ENCODE peak calls at places on chromosomes 11 and 22, in eight cellular contexts. One of them, this sample, is unnamed.

GRCh38 chr11:78050964-78051831 is 12.5 kb upstream of the THRSP start:
- DNase-seq in cardiac muscle cell: peak
- DNase-seq in GM20000: no peak
- DNase-seq in right lobe of liver: no peak
- DNase-seq in kidney epithelial cell: no peak
- DNase-seq in B cell: no peak
- DNase-seq in osteocyte: no peak
- DNase-seq in neural progenitor cell: no peak
- DNase-seq in this sample: peak

GRCh38 chr11:1041471-1041870 is 5.0 kb upstream of the MUC6 start:
- DNase-seq in osteocyte: no peak
- DNase-seq in neural progenitor cell: no peak
- DNase-seq in GM20000: no peak
- DNase-seq in B cell: no peak
- DNase-seq in kidney epithelial cell: no peak
- DNase-seq in right lobe of liver: no peak
- DNase-seq in cardiac muscle cell: no peak
- DNase-seq in this sample: no peak

GRCh38 chr11:133306019-133306418 is 226.3 kb downstream of the OPCML start:
- DNase-seq in right lobe of liver: no peak
- DNase-seq in cardiac muscle cell: no peak
- DNase-seq in kidney epithelial cell: no peak
- DNase-seq in GM20000: no peak
- DNase-seq in osteocyte: no peak
- DNase-seq in neural progenitor cell: peak
- DNase-seq in B cell: no peak
- DNase-seq in this sample: no peak

GRCh38 chr11:45646275-45646970 is 19.0 kb downstream of the CHST1 start:
- DNase-seq in cardiac muscle cell: peak
- DNase-seq in right lobe of liver: no peak
- DNase-seq in GM20000: peak
- DNase-seq in kidney epithelial cell: no peak
- DNase-seq in osteocyte: peak
- DNase-seq in B cell: no peak
- DNase-seq in neural progenitor cell: peak
- DNase-seq in this sample: peak

GRCh38 chr11:113179181-113179701 is 135.1 kb upstream of the TTC12 start:
- DNase-seq in B cell: no peak
- DNase-seq in GM20000: no peak
- DNase-seq in right lobe of liver: no peak
- DNase-seq in kidney epithelial cell: no peak
- DNase-seq in cardiac muscle cell: no peak
- DNase-seq in osteocyte: no peak
- DNase-seq in neural progenitor cell: peak
- DNase-seq in this sample: no peak

GRCh38 chr11:19953342-19953741 is 206.9 kb downstream of the DBX1 start:
- DNase-seq in kidney epithelial cell: peak
- DNase-seq in B cell: no peak
- DNase-seq in cardiac muscle cell: peak
- DNase-seq in GM20000: no peak
- DNase-seq in osteocyte: no peak
- DNase-seq in neural progenitor cell: peak
- DNase-seq in right lobe of liver: no peak
- DNase-seq in this sample: peak

GRCh38 chr22:46013460-46014416 is 36.8 kb upstream of the WNT7B start:
- DNase-seq in GM20000: peak
- DNase-seq in osteocyte: peak
- DNase-seq in right lobe of liver: peak
- DNase-seq in B cell: peak
- DNase-seq in cardiac muscle cell: peak
- DNase-seq in kidney epithelial cell: peak
- DNase-seq in neural progenitor cell: peak
- DNase-seq in this sample: peak

GRCh38 chr11:68828155-68828931 is 13.4 kb downstream of the CPT1A start:
- DNase-seq in right lobe of liver: no peak
- DNase-seq in osteocyte: no peak
- DNase-seq in neural progenitor cell: no peak
- DNase-seq in GM20000: no peak
- DNase-seq in B cell: no peak
- DNase-seq in cardiac muscle cell: no peak
- DNase-seq in kidney epithelial cell: no peak
- DNase-seq in this sample: no peak

GRCh38 chr11:24965780-24966179 is 468.9 kb downstream of the LUZP2 start:
- DNase-seq in GM20000: no peak
- DNase-seq in cardiac muscle cell: no peak
- DNase-seq in B cell: no peak
- DNase-seq in right lobe of liver: no peak
- DNase-seq in neural progenitor cell: no peak
- DNase-seq in kidney epithelial cell: no peak
- DNase-seq in osteocyte: no peak
- DNase-seq in this sample: no peak

GRCh38 chr11:75277991-75278790 is 37.6 kb downstream of the TPBGL start:
- DNase-seq in kidney epithelial cell: no peak
- DNase-seq in right lobe of liver: peak
- DNase-seq in osteocyte: no peak
- DNase-seq in GM20000: no peak
- DNase-seq in B cell: peak
- DNase-seq in cardiac muscle cell: no peak
- DNase-seq in neural progenitor cell: no peak
- DNase-seq in this sample: no peak

GRCh38 chr11:120500414-120500936 is 11.1 kb upstream of the GRIK4 start:
- DNase-seq in neural progenitor cell: peak
- DNase-seq in osteocyte: peak
- DNase-seq in cardiac muscle cell: no peak
- DNase-seq in right lobe of liver: no peak
- DNase-seq in kidney epithelial cell: no peak
- DNase-seq in GM20000: no peak
- DNase-seq in B cell: no peak
- DNase-seq in this sample: no peak

GRCh38 chr11:31328698-31329097 is 40.8 kb downstream of the DCDC1 start:
- DNase-seq in right lobe of liver: no peak
- DNase-seq in osteocyte: no peak
- DNase-seq in neural progenitor cell: no peak
- DNase-seq in B cell: no peak
- DNase-seq in cardiac muscle cell: no peak
- DNase-seq in kidney epithelial cell: no peak
- DNase-seq in GM20000: no peak
- DNase-seq in this sample: no peak

GRCh38 chr22:21752276-21752675 is 16.7 kb upstream of the YPEL1 start:
- DNase-seq in osteocyte: no peak
- DNase-seq in right lobe of liver: no peak
- DNase-seq in neural progenitor cell: no peak
- DNase-seq in cardiac muscle cell: no peak
- DNase-seq in kidney epithelial cell: no peak
- DNase-seq in GM20000: no peak
- DNase-seq in B cell: no peak
- DNase-seq in this sample: no peak

GRCh38 chr11:111334495-111335123 is 36.3 kb downstream of the POU2AF3 start:
- DNase-seq in osteocyte: no peak
- DNase-seq in neural progenitor cell: no peak
- DNase-seq in B cell: no peak
- DNase-seq in kidney epithelial cell: no peak
- DNase-seq in right lobe of liver: peak
- DNase-seq in GM20000: no peak
- DNase-seq in cardiac muscle cell: no peak
- DNase-seq in this sample: no peak

GRCh38 chr11:134224710-134225662 is 515 bp downstream of the VPS26B start:
- DNase-seq in osteocyte: no peak
- DNase-seq in kidney epithelial cell: no peak
- DNase-seq in right lobe of liver: peak
- DNase-seq in cardiac muscle cell: peak
- DNase-seq in GM20000: peak
- DNase-seq in B cell: no peak
- DNase-seq in neural progenitor cell: peak
- DNase-seq in this sample: peak

GRCh38 chr22:24189249-24190158 is 8.2 kb downstream of the SUSD2 start:
- DNase-seq in cardiac muscle cell: peak
- DNase-seq in right lobe of liver: peak
- DNase-seq in B cell: no peak
- DNase-seq in kidney epithelial cell: no peak
- DNase-seq in GM20000: peak
- DNase-seq in osteocyte: peak
- DNase-seq in neural progenitor cell: peak
- DNase-seq in this sample: peak

GRCh38 chr11:126949066-126949945 is 51.3 kb downstream of the KIRREL3 start:
- DNase-seq in neural progenitor cell: peak
- DNase-seq in B cell: no peak
- DNase-seq in kidney epithelial cell: peak
- DNase-seq in right lobe of liver: no peak
- DNase-seq in osteocyte: no peak
- DNase-seq in GM20000: no peak
- DNase-seq in cardiac muscle cell: no peak
- DNase-seq in this sample: peak

GRCh38 chr22:38051900-38052862 is 5.0 kb upstream of the PICK1 start:
- DNase-seq in B cell: peak
- DNase-seq in GM20000: peak
- DNase-seq in kidney epithelial cell: no peak
- DNase-seq in cardiac muscle cell: peak
- DNase-seq in osteocyte: peak
- DNase-seq in right lobe of liver: peak
- DNase-seq in neural progenitor cell: peak
- DNase-seq in this sample: peak

GRCh38 chr22:22401381-22401780 is 107.2 kb downstream of the ZNF280B start:
- DNase-seq in GM20000: no peak
- DNase-seq in right lobe of liver: no peak
- DNase-seq in kidney epithelial cell: no peak
- DNase-seq in osteocyte: peak
- DNase-seq in B cell: no peak
- DNase-seq in cardiac muscle cell: no peak
- DNase-seq in neural progenitor cell: no peak
- DNase-seq in this sample: no peak

GRCh38 chr11:38612701-38613100 is 2014.7 kb upstream of the RAG2 start:
- DNase-seq in GM20000: no peak
- DNase-seq in B cell: no peak
- DNase-seq in right lobe of liver: no peak
- DNase-seq in cardiac muscle cell: no peak
- DNase-seq in osteocyte: no peak
- DNase-seq in kidney epithelial cell: no peak
- DNase-seq in neural progenitor cell: no peak
- DNase-seq in this sample: no peak
- TF ChIP-seq CTCF in GM20000: no peak
- TF ChIP-seq CTCF in B cell: no peak
- TF ChIP-seq CTCF in right lobe of liver: no peak
- TF ChIP-seq CTCF in cardiac muscle cell: no peak
- TF ChIP-seq CTCF in osteocyte: no peak
- TF ChIP-seq CTCF in kidney epithelial cell: no peak
- TF ChIP-seq CTCF in neural progenitor cell: no peak
- TF ChIP-seq CTCF in this sample: no peak

GRCh38 chr22:43923631-43924548 is at the start of gene PNPLA3:
- DNase-seq in B cell: peak
- DNase-seq in neural progenitor cell: peak
- DNase-seq in kidney epithelial cell: no peak
- DNase-seq in right lobe of liver: peak
- DNase-seq in GM20000: peak
- DNase-seq in cardiac muscle cell: peak
- DNase-seq in osteocyte: peak
- DNase-seq in this sample: peak
- TF ChIP-seq CTCF in B cell: peak
- TF ChIP-seq CTCF in neural progenitor cell: peak
- TF ChIP-seq CTCF in kidney epithelial cell: peak
- TF ChIP-seq CTCF in right lobe of liver: peak
- TF ChIP-seq CTCF in GM20000: no peak
- TF ChIP-seq CTCF in cardiac muscle cell: peak
- TF ChIP-seq CTCF in osteocyte: peak
- TF ChIP-seq CTCF in this sample: peak

GRCh38 chr11:62724171-62724570 is 3.1 kb downstream of the HNRNPUL2 start:
- DNase-seq in osteocyte: no peak
- DNase-seq in neural progenitor cell: no peak
- DNase-seq in kidney epithelial cell: no peak
- DNase-seq in cardiac muscle cell: no peak
- DNase-seq in GM20000: no peak
- DNase-seq in right lobe of liver: no peak
- DNase-seq in B cell: no peak
- DNase-seq in this sample: no peak

GRCh38 chr11:62727833-62728721 is at the start of gene TTC9C:
- DNase-seq in osteocyte: peak
- DNase-seq in B cell: peak
- DNase-seq in right lobe of liver: peak
- DNase-seq in GM20000: peak
- DNase-seq in cardiac muscle cell: peak
- DNase-seq in neural progenitor cell: peak
- DNase-seq in kidney epithelial cell: peak
- DNase-seq in this sample: peak

GRCh38 chr11:62725686-62726085 is 1.6 kb downstream of the HNRNPUL2 start:
- DNase-seq in cardiac muscle cell: no peak
- DNase-seq in osteocyte: no peak
- DNase-seq in right lobe of liver: no peak
- DNase-seq in neural progenitor cell: no peak
- DNase-seq in kidney epithelial cell: no peak
- DNase-seq in B cell: no peak
- DNase-seq in GM20000: no peak
- DNase-seq in this sample: no peak

GRCh38 chr11:62726156-62727006 is 876 bp downstream of the HNRNPUL2 start:
- DNase-seq in kidney epithelial cell: no peak
- DNase-seq in osteocyte: no peak
- DNase-seq in GM20000: no peak
- DNase-seq in B cell: peak
- DNase-seq in right lobe of liver: peak
- DNase-seq in cardiac muscle cell: no peak
- DNase-seq in neural progenitor cell: no peak
- DNase-seq in this sample: no peak

DNA sequence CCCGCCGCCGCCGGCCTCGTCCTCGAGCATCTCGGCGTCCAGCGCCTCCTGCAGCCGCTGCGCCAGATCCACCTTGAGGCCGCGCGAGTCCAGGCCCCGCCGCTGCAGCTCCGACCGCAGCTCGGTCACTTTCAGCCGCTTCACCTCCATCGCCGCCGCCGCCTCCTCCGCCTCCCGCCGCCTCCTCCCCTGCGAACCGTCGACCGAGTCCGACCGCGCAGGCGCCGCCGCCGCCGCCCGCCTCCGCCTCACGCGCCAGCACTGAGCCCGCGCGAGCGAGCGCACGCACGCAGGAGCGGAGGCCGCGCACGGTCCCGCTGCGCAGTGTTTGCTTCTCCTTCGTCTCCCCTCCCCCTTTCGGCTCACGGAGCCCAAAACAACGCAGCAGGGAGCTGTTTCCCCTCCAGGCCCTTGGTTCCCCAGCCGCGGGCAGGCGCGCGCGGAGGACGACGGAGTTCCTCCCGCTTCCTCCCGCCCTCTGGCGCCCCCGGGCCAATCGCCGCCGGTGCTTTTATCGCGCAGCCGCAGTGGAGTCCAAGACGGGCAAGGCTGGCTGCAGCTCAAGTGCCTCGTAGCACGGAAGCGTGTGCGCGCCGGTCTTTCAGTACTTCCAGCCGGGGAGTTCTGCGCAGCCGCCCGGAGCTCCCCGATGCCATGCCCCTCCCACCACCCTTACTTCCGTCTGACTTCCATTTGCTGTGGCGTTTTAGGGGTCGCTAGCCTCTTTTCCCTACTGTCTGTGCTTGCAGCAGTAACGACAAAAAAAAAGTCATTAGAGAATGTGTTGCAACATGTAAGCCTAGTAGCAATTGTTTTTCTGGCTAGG is at the start of gene HNRNPUL2:
- DNase-seq in neural progenitor cell: peak
- DNase-seq in right lobe of liver: peak
- DNase-seq in cardiac muscle cell: peak
- DNase-seq in kidney epithelial cell: peak
- DNase-seq in osteocyte: peak
- DNase-seq in B cell: peak
- DNase-seq in GM20000: peak
- DNase-seq in this sample: peak
- TF ChIP-seq CTCF in neural progenitor cell: peak
- TF ChIP-seq CTCF in right lobe of liver: no peak
- TF ChIP-seq CTCF in cardiac muscle cell: peak
- TF ChIP-seq CTCF in kidney epithelial cell: no peak
- TF ChIP-seq CTCF in osteocyte: no peak
- TF ChIP-seq CTCF in B cell: no peak
- TF ChIP-seq CTCF in GM20000: no peak
- TF ChIP-seq CTCF in this sample: peak

GRCh38 chr11:102268985-102269470 is 48.3 kb upstream of the BIRC3 start:
- DNase-seq in B cell: no peak
- DNase-seq in kidney epithelial cell: no peak
- DNase-seq in neural progenitor cell: no peak
- DNase-seq in cardiac muscle cell: no peak
- DNase-seq in right lobe of liver: no peak
- DNase-seq in GM20000: no peak
- DNase-seq in osteocyte: no peak
- DNase-seq in this sample: no peak
- TF ChIP-seq CTCF in B cell: peak
- TF ChIP-seq CTCF in kidney epithelial cell: no peak
- TF ChIP-seq CTCF in neural progenitor cell: no peak
- TF ChIP-seq CTCF in cardiac muscle cell: no peak
- TF ChIP-seq CTCF in right lobe of liver: no peak
- TF ChIP-seq CTCF in GM20000: no peak
- TF ChIP-seq CTCF in osteocyte: no peak
- TF ChIP-seq CTCF in this sample: peak

This sample was measured in HFFc6.